ENCODE peak calls at places on chromosomes 11 and 22, in seven cellular contexts. One of them, this sample, is unnamed.

GRCh38 chr11:22922672-22923071 is 62.4 kb upstream of the CCDC179 start:
- DNase-seq in CD4-positive, alpha-beta T cell: no peak
- DNase-seq in left ventricle myocardium inferior: no peak
- DNase-seq in cardiac muscle cell: no peak
- DNase-seq in Peyer's patch: no peak
- DNase-seq in tibial nerve: no peak
- DNase-seq in mammary epithelial cell: no peak
- DNase-seq in this sample: no peak

GRCh38 chr11:82458777-82459176 is 274.9 kb downstream of the FAM181B start:
- DNase-seq in CD4-positive, alpha-beta T cell: no peak
- DNase-seq in left ventricle myocardium inferior: no peak
- DNase-seq in tibial nerve: no peak
- DNase-seq in cardiac muscle cell: no peak
- DNase-seq in mammary epithelial cell: no peak
- DNase-seq in Peyer's patch: no peak
- DNase-seq in this sample: no peak

GRCh38 chr11:21514298-21514697 is 678.6 kb upstream of the ANO5 start:
- DNase-seq in CD4-positive, alpha-beta T cell: no peak
- DNase-seq in cardiac muscle cell: peak
- DNase-seq in Peyer's patch: no peak
- DNase-seq in left ventricle myocardium inferior: no peak
- DNase-seq in mammary epithelial cell: no peak
- DNase-seq in tibial nerve: no peak
- DNase-seq in this sample: no peak

GRCh38 chr11:1396375-1396841 is 6.7 kb downstream of the BRSK2 start:
- DNase-seq in left ventricle myocardium inferior: no peak
- DNase-seq in Peyer's patch: no peak
- DNase-seq in tibial nerve: no peak
- DNase-seq in cardiac muscle cell: no peak
- DNase-seq in mammary epithelial cell: no peak
- DNase-seq in CD4-positive, alpha-beta T cell: no peak
- DNase-seq in this sample: no peak

GRCh38 chr11:35682230-35683195 is 19.9 kb downstream of the TRIM44 start:
- DNase-seq in Peyer's patch: no peak
- DNase-seq in CD4-positive, alpha-beta T cell: no peak
- DNase-seq in cardiac muscle cell: no peak
- DNase-seq in left ventricle myocardium inferior: no peak
- DNase-seq in tibial nerve: no peak
- DNase-seq in mammary epithelial cell: no peak
- DNase-seq in this sample: no peak

GRCh38 chr11:81246937-81247336 is 1486.7 kb downstream of the FAM181B start:
- DNase-seq in mammary epithelial cell: no peak
- DNase-seq in cardiac muscle cell: no peak
- DNase-seq in left ventricle myocardium inferior: no peak
- DNase-seq in tibial nerve: no peak
- DNase-seq in CD4-positive, alpha-beta T cell: no peak
- DNase-seq in Peyer's patch: no peak
- DNase-seq in this sample: no peak

GRCh38 chr22:23070418-23071162 is at the start of gene GNAZ:
- DNase-seq in mammary epithelial cell: no peak
- DNase-seq in CD4-positive, alpha-beta T cell: no peak
- DNase-seq in tibial nerve: no peak
- DNase-seq in left ventricle myocardium inferior: no peak
- DNase-seq in Peyer's patch: peak
- DNase-seq in cardiac muscle cell: peak
- DNase-seq in this sample: peak

GRCh38 chr11:83036701-83037100 is 35.0 kb downstream of the RAB30 start:
- DNase-seq in left ventricle myocardium inferior: no peak
- DNase-seq in CD4-positive, alpha-beta T cell: no peak
- DNase-seq in mammary epithelial cell: no peak
- DNase-seq in cardiac muscle cell: no peak
- DNase-seq in Peyer's patch: no peak
- DNase-seq in tibial nerve: no peak
- DNase-seq in this sample: no peak

GRCh38 chr11:36361472-36361871 is 65.4 kb downstream of the PRR5L start:
- DNase-seq in tibial nerve: no peak
- DNase-seq in cardiac muscle cell: no peak
- DNase-seq in mammary epithelial cell: peak
- DNase-seq in CD4-positive, alpha-beta T cell: no peak
- DNase-seq in left ventricle myocardium inferior: no peak
- DNase-seq in Peyer's patch: no peak
- DNase-seq in this sample: no peak

GRCh38 chr11:14451825-14452224 is 47.8 kb downstream of the COPB1 start:
- DNase-seq in tibial nerve: no peak
- DNase-seq in left ventricle myocardium inferior: no peak
- DNase-seq in CD4-positive, alpha-beta T cell: no peak
- DNase-seq in cardiac muscle cell: no peak
- DNase-seq in Peyer's patch: no peak
- DNase-seq in mammary epithelial cell: no peak
- DNase-seq in this sample: no peak

GRCh38 chr11:130022799-130023198 is 20.2 kb upstream of the PRDM10 start:
- DNase-seq in left ventricle myocardium inferior: no peak
- DNase-seq in mammary epithelial cell: no peak
- DNase-seq in tibial nerve: no peak
- DNase-seq in CD4-positive, alpha-beta T cell: no peak
- DNase-seq in Peyer's patch: no peak
- DNase-seq in cardiac muscle cell: no peak
- DNase-seq in this sample: no peak

GRCh38 chr11:130023204-130023603 is 20.6 kb upstream of the PRDM10 start:
- DNase-seq in CD4-positive, alpha-beta T cell: no peak
- DNase-seq in left ventricle myocardium inferior: no peak
- DNase-seq in Peyer's patch: no peak
- DNase-seq in tibial nerve: no peak
- DNase-seq in cardiac muscle cell: no peak
- DNase-seq in mammary epithelial cell: peak
- DNase-seq in this sample: no peak

GRCh38 chr11:130025371-130025770 is 22.7 kb upstream of the PRDM10 start:
- DNase-seq in left ventricle myocardium inferior: no peak
- DNase-seq in mammary epithelial cell: no peak
- DNase-seq in cardiac muscle cell: no peak
- DNase-seq in CD4-positive, alpha-beta T cell: no peak
- DNase-seq in tibial nerve: no peak
- DNase-seq in Peyer's patch: no peak
- DNase-seq in this sample: no peak

GRCh38 chr11:130020323-130020722 is 17.7 kb upstream of the PRDM10 start:
- DNase-seq in Peyer's patch: no peak
- DNase-seq in mammary epithelial cell: no peak
- DNase-seq in CD4-positive, alpha-beta T cell: no peak
- DNase-seq in left ventricle myocardium inferior: no peak
- DNase-seq in tibial nerve: no peak
- DNase-seq in cardiac muscle cell: no peak
- DNase-seq in this sample: no peak

GRCh38 chr11:130024356-130024755 is 21.7 kb upstream of the PRDM10 start:
- DNase-seq in tibial nerve: no peak
- DNase-seq in CD4-positive, alpha-beta T cell: no peak
- DNase-seq in cardiac muscle cell: no peak
- DNase-seq in mammary epithelial cell: no peak
- DNase-seq in Peyer's patch: no peak
- DNase-seq in left ventricle myocardium inferior: no peak
- DNase-seq in this sample: no peak
- H3K27ac ChIP-seq in tibial nerve: no peak
- H3K27ac ChIP-seq in CD4-positive, alpha-beta T cell: no peak
- H3K27ac ChIP-seq in cardiac muscle cell: no peak
- H3K27ac ChIP-seq in mammary epithelial cell: no peak
- H3K27ac ChIP-seq in Peyer's patch: no peak
- H3K27ac ChIP-seq in left ventricle myocardium inferior: no peak
- H3K27ac ChIP-seq in this sample: no peak

GRCh38 chr11:99519095-99519494 is 498.3 kb downstream of the CNTN5 start:
- DNase-seq in Peyer's patch: no peak
- DNase-seq in cardiac muscle cell: no peak
- DNase-seq in tibial nerve: no peak
- DNase-seq in CD4-positive, alpha-beta T cell: no peak
- DNase-seq in left ventricle myocardium inferior: no peak
- DNase-seq in mammary epithelial cell: no peak
- DNase-seq in this sample: no peak

GRCh38 chr11:99509863-99510262 is 489.1 kb downstream of the CNTN5 start:
- DNase-seq in tibial nerve: no peak
- DNase-seq in cardiac muscle cell: no peak
- DNase-seq in mammary epithelial cell: no peak
- DNase-seq in CD4-positive, alpha-beta T cell: no peak
- DNase-seq in Peyer's patch: no peak
- DNase-seq in left ventricle myocardium inferior: no peak
- DNase-seq in this sample: no peak

GRCh38 chr11:99513368-99513767 is 492.6 kb downstream of the CNTN5 start:
- DNase-seq in left ventricle myocardium inferior: no peak
- DNase-seq in tibial nerve: no peak
- DNase-seq in mammary epithelial cell: no peak
- DNase-seq in cardiac muscle cell: no peak
- DNase-seq in CD4-positive, alpha-beta T cell: no peak
- DNase-seq in Peyer's patch: no peak
- DNase-seq in this sample: no peak
- TF ChIP-seq CTCF in left ventricle myocardium inferior: no peak
- TF ChIP-seq CTCF in tibial nerve: no peak
- TF ChIP-seq CTCF in mammary epithelial cell: no peak
- TF ChIP-seq CTCF in cardiac muscle cell: no peak
- TF ChIP-seq CTCF in CD4-positive, alpha-beta T cell: no peak
- TF ChIP-seq CTCF in Peyer's patch: no peak
- TF ChIP-seq CTCF in this sample: no peak

GRCh38 chr11:31804439-31805036 is 6.6 kb downstream of the PAX6 start:
- DNase-seq in CD4-positive, alpha-beta T cell: no peak
- DNase-seq in left ventricle myocardium inferior: no peak
- DNase-seq in cardiac muscle cell: no peak
- DNase-seq in Peyer's patch: no peak
- DNase-seq in tibial nerve: peak
- DNase-seq in mammary epithelial cell: no peak
- DNase-seq in this sample: no peak
- H3K27ac ChIP-seq in CD4-positive, alpha-beta T cell: no peak
- H3K27ac ChIP-seq in left ventricle myocardium inferior: no peak
- H3K27ac ChIP-seq in cardiac muscle cell: no peak
- H3K27ac ChIP-seq in Peyer's patch: no peak
- H3K27ac ChIP-seq in tibial nerve: no peak
- H3K27ac ChIP-seq in mammary epithelial cell: no peak
- H3K27ac ChIP-seq in this sample: no peak

DNA sequence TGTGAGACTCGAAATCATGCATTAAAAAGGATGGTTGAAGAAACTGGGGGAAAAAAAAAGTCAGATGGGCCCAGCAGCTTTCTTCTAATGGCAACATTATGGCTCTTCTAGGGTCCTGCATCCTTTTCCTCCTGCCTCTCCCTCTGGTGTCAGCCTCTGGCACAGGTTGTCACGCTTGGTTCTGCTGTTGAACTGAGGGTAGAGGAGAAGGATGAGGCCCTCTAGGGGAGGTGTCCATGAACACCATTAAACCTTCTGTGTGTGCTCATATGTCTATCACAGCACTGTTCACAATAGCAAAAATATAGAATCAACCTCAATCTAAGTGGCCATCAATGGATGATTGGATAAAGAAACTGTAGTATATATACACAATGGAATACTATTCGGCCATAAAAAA is 36.0 kb downstream of the BUD13 start:
- DNase-seq in CD4-positive, alpha-beta T cell: no peak
- DNase-seq in mammary epithelial cell: no peak
- DNase-seq in tibial nerve: no peak
- DNase-seq in Peyer's patch: no peak
- DNase-seq in left ventricle myocardium inferior: no peak
- DNase-seq in cardiac muscle cell: no peak
- DNase-seq in this sample: no peak
- TF ChIP-seq CTCF in CD4-positive, alpha-beta T cell: no peak
- TF ChIP-seq CTCF in mammary epithelial cell: no peak
- TF ChIP-seq CTCF in tibial nerve: no peak
- TF ChIP-seq CTCF in Peyer's patch: no peak
- TF ChIP-seq CTCF in left ventricle myocardium inferior: no peak
- TF ChIP-seq CTCF in cardiac muscle cell: no peak
- TF ChIP-seq CTCF in this sample: peak

DNA sequence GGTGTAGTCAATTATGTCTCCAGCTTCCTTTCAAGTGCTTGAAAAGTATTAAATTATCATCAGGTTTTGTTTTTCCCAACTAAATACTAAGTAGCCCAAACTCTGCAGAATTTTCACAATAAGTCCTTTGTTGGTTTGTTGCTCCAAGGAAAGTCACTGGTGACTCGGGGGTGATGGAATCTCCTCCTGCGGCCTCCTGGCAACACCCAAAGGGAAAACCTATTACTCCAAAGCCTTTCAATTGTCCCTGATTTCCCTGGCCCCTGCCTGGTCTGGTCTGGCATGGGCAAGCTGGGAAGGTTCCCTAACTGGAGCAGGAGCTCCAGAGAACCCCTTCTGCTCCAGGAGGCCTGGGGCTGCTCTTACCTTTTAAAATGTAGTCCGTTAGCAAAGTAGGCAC is 47.9 kb downstream of the FEZ1 start:
- DNase-seq in Peyer's patch: no peak
- DNase-seq in left ventricle myocardium inferior: no peak
- DNase-seq in cardiac muscle cell: no peak
- DNase-seq in tibial nerve: no peak
- DNase-seq in mammary epithelial cell: peak
- DNase-seq in CD4-positive, alpha-beta T cell: no peak
- DNase-seq in this sample: no peak
- H3K27ac ChIP-seq in Peyer's patch: no peak
- H3K27ac ChIP-seq in left ventricle myocardium inferior: no peak
- H3K27ac ChIP-seq in cardiac muscle cell: no peak
- H3K27ac ChIP-seq in tibial nerve: peak
- H3K27ac ChIP-seq in mammary epithelial cell: peak
- H3K27ac ChIP-seq in CD4-positive, alpha-beta T cell: no peak
- H3K27ac ChIP-seq in this sample: no peak

GRCh38 chr22:19878461-19879247 is 24.0 kb upstream of the GNB1L start:
- DNase-seq in CD4-positive, alpha-beta T cell: no peak
- DNase-seq in cardiac muscle cell: no peak
- DNase-seq in mammary epithelial cell: no peak
- DNase-seq in tibial nerve: no peak
- DNase-seq in left ventricle myocardium inferior: no peak
- DNase-seq in Peyer's patch: peak
- DNase-seq in this sample: peak
- TF ChIP-seq CTCF in CD4-positive, alpha-beta T cell: no peak
- TF ChIP-seq CTCF in cardiac muscle cell: no peak
- TF ChIP-seq CTCF in mammary epithelial cell: no peak
- TF ChIP-seq CTCF in tibial nerve: no peak
- TF ChIP-seq CTCF in left ventricle myocardium inferior: no peak
- TF ChIP-seq CTCF in Peyer's patch: no peak
- TF ChIP-seq CTCF in this sample: no peak

GRCh38 chr11:69443138-69443967 is 38.1 kb upstream of the LINC01488 start:
- DNase-seq in tibial nerve: peak
- DNase-seq in cardiac muscle cell: peak
- DNase-seq in mammary epithelial cell: peak
- DNase-seq in left ventricle myocardium inferior: peak
- DNase-seq in CD4-positive, alpha-beta T cell: peak
- DNase-seq in Peyer's patch: peak
- DNase-seq in this sample: peak
- H3K27ac ChIP-seq in tibial nerve: peak
- H3K27ac ChIP-seq in cardiac muscle cell: no peak
- H3K27ac ChIP-seq in mammary epithelial cell: peak
- H3K27ac ChIP-seq in left ventricle myocardium inferior: peak
- H3K27ac ChIP-seq in CD4-positive, alpha-beta T cell: no peak
- H3K27ac ChIP-seq in Peyer's patch: peak
- H3K27ac ChIP-seq in this sample: peak